ENCODE peak calls at places on chromosomes 12 and 14, in eight cellular contexts. One of them, this sample, is unnamed.

GRCh38 chr12:2958432-2959193 is 584 bp upstream of the TEAD4 start:
- DNase-seq in MG63: peak; percentile 89
- DNase-seq in MM.1S: peak; percentile 19
- DNase-seq in suprapubic skin: peak; percentile 73
- DNase-seq in CD8-positive, alpha-beta T cell: no peak
- DNase-seq in transverse colon: peak; percentile 73
- DNase-seq in ascending aorta: no peak
- DNase-seq in pancreas: peak; percentile 77
- DNase-seq in this sample: peak; percentile 58

GRCh38 chr12:66456622-66457021 is 154.3 kb downstream of the HELB start:
- DNase-seq in CD8-positive, alpha-beta T cell: no peak
- DNase-seq in ascending aorta: no peak
- DNase-seq in MM.1S: no peak
- DNase-seq in transverse colon: no peak
- DNase-seq in pancreas: no peak
- DNase-seq in suprapubic skin: no peak
- DNase-seq in MG63: no peak
- DNase-seq in this sample: no peak

GRCh38 chr14:33457617-33458016 is 493.3 kb downstream of the EGLN3 start:
- DNase-seq in suprapubic skin: no peak
- DNase-seq in transverse colon: no peak
- DNase-seq in ascending aorta: no peak
- DNase-seq in MG63: no peak
- DNase-seq in MM.1S: no peak
- DNase-seq in CD8-positive, alpha-beta T cell: no peak
- DNase-seq in pancreas: no peak
- DNase-seq in this sample: no peak

GRCh38 chr12:38921025-38921677 is 15.8 kb upstream of the CPNE8 start:
- DNase-seq in transverse colon: peak; percentile 56
- DNase-seq in MG63: peak; percentile 72
- DNase-seq in CD8-positive, alpha-beta T cell: no peak
- DNase-seq in ascending aorta: no peak
- DNase-seq in suprapubic skin: no peak
- DNase-seq in pancreas: peak; percentile 65
- DNase-seq in MM.1S: peak; percentile 82
- DNase-seq in this sample: peak; percentile 28

GRCh38 chr12:46268617-46269428 is at the start of gene SLC38A1:
- DNase-seq in transverse colon: peak; percentile 91
- DNase-seq in MG63: peak; percentile 93
- DNase-seq in CD8-positive, alpha-beta T cell: peak; percentile 91
- DNase-seq in pancreas: peak; percentile 92
- DNase-seq in suprapubic skin: peak; percentile 94
- DNase-seq in ascending aorta: peak; percentile 75
- DNase-seq in MM.1S: peak; percentile 84
- DNase-seq in this sample: peak; percentile 60

GRCh38 chr12:12403264-12404248 is 46.7 kb downstream of the BORCS5 start:
- DNase-seq in MG63: no peak
- DNase-seq in CD8-positive, alpha-beta T cell: no peak
- DNase-seq in MM.1S: no peak
- DNase-seq in ascending aorta: no peak
- DNase-seq in suprapubic skin: no peak
- DNase-seq in transverse colon: peak; percentile 54
- DNase-seq in pancreas: no peak
- DNase-seq in this sample: no peak

GRCh38 chr12:83462419-83462818 is 775.7 kb downstream of the TMTC2 start:
- DNase-seq in suprapubic skin: no peak
- DNase-seq in CD8-positive, alpha-beta T cell: no peak
- DNase-seq in transverse colon: no peak
- DNase-seq in MG63: no peak
- DNase-seq in MM.1S: no peak
- DNase-seq in ascending aorta: no peak
- DNase-seq in pancreas: no peak
- DNase-seq in this sample: no peak

GRCh38 chr12:132518354-132518992 is 28.5 kb downstream of the FBRSL1 start:
- DNase-seq in ascending aorta: no peak
- DNase-seq in suprapubic skin: no peak
- DNase-seq in pancreas: no peak
- DNase-seq in MG63: no peak
- DNase-seq in CD8-positive, alpha-beta T cell: no peak
- DNase-seq in transverse colon: no peak
- DNase-seq in MM.1S: no peak
- DNase-seq in this sample: no peak

GRCh38 chr12:46455648-46456352 is 83.2 kb upstream of the SLC38A2 start:
- DNase-seq in CD8-positive, alpha-beta T cell: no peak
- DNase-seq in MG63: no peak
- DNase-seq in MM.1S: no peak
- DNase-seq in suprapubic skin: no peak
- DNase-seq in transverse colon: no peak
- DNase-seq in ascending aorta: no peak
- DNase-seq in pancreas: peak; percentile 54
- DNase-seq in this sample: no peak

GRCh38 chr12:18549598-18549997 is 188.2 kb downstream of the PLCZ1 start:
- DNase-seq in ascending aorta: no peak
- DNase-seq in CD8-positive, alpha-beta T cell: no peak
- DNase-seq in pancreas: no peak
- DNase-seq in suprapubic skin: no peak
- DNase-seq in MM.1S: no peak
- DNase-seq in transverse colon: no peak
- DNase-seq in MG63: no peak
- DNase-seq in this sample: no peak

GRCh38 chr12:124171231-124171985 is 123.5 kb upstream of the RFLNA start:
- DNase-seq in MG63: no peak
- DNase-seq in CD8-positive, alpha-beta T cell: no peak
- DNase-seq in suprapubic skin: no peak
- DNase-seq in ascending aorta: no peak
- DNase-seq in transverse colon: no peak
- DNase-seq in MM.1S: no peak
- DNase-seq in pancreas: no peak
- DNase-seq in this sample: no peak

GRCh38 chr14:89378119-89378518 is 38.9 kb downstream of the FOXN3 start:
- DNase-seq in MM.1S: no peak
- DNase-seq in transverse colon: no peak
- DNase-seq in pancreas: no peak
- DNase-seq in MG63: no peak
- DNase-seq in suprapubic skin: no peak
- DNase-seq in ascending aorta: no peak
- DNase-seq in CD8-positive, alpha-beta T cell: no peak
- DNase-seq in this sample: peak; percentile 94

GRCh38 chr14:61891251-61891650 is 129.0 kb downstream of the SNAPC1 start:
- DNase-seq in ascending aorta: no peak
- DNase-seq in MG63: peak; percentile 1
- DNase-seq in pancreas: no peak
- DNase-seq in suprapubic skin: no peak
- DNase-seq in MM.1S: no peak
- DNase-seq in CD8-positive, alpha-beta T cell: no peak
- DNase-seq in transverse colon: no peak
- DNase-seq in this sample: peak; percentile 51

GRCh38 chr14:28596336-28596735 is 170.3 kb upstream of the FOXG1 start:
- DNase-seq in MG63: peak; percentile 23
- DNase-seq in ascending aorta: no peak
- DNase-seq in CD8-positive, alpha-beta T cell: no peak
- DNase-seq in pancreas: no peak
- DNase-seq in transverse colon: no peak
- DNase-seq in MM.1S: no peak
- DNase-seq in suprapubic skin: no peak
- DNase-seq in this sample: peak; percentile 1

GRCh38 chr14:75298187-75298985 is 19.8 kb downstream of the FOS start:
- DNase-seq in transverse colon: peak; percentile 66
- DNase-seq in pancreas: no peak
- DNase-seq in ascending aorta: no peak
- DNase-seq in CD8-positive, alpha-beta T cell: no peak
- DNase-seq in MG63: no peak
- DNase-seq in MM.1S: no peak
- DNase-seq in suprapubic skin: peak; percentile 95
- DNase-seq in this sample: no peak

GRCh38 chr14:92595267-92595666 is 81.7 kb downstream of the RIN3 start:
- DNase-seq in MM.1S: no peak
- DNase-seq in ascending aorta: no peak
- DNase-seq in pancreas: no peak
- DNase-seq in transverse colon: no peak
- DNase-seq in CD8-positive, alpha-beta T cell: no peak
- DNase-seq in MG63: no peak
- DNase-seq in suprapubic skin: no peak
- DNase-seq in this sample: no peak

GRCh38 chr12:21800011-21800410 is 25.5 kb upstream of the KCNJ8 start:
- DNase-seq in MG63: no peak
- DNase-seq in pancreas: peak; percentile 12
- DNase-seq in MM.1S: no peak
- DNase-seq in suprapubic skin: no peak
- DNase-seq in CD8-positive, alpha-beta T cell: no peak
- DNase-seq in ascending aorta: no peak
- DNase-seq in transverse colon: no peak
- DNase-seq in this sample: no peak

GRCh38 chr12:6508087-6508486 is 14.2 kb downstream of the NCAPD2 start:
- DNase-seq in MM.1S: no peak
- DNase-seq in MG63: no peak
- DNase-seq in CD8-positive, alpha-beta T cell: no peak
- DNase-seq in transverse colon: no peak
- DNase-seq in pancreas: no peak
- DNase-seq in suprapubic skin: no peak
- DNase-seq in ascending aorta: no peak
- DNase-seq in this sample: no peak
- H3K36me3 ChIP-seq in MM.1S: peaks cover 16% of the 10 kb centered on the region
- H3K36me3 ChIP-seq in MG63: peaks cover 70% of the 10 kb centered on the region
- H3K36me3 ChIP-seq in CD8-positive, alpha-beta T cell: peaks cover 15% of the 10 kb centered on the region
- H3K36me3 ChIP-seq in transverse colon: no peaks in the 10 kb centered on the region
- H3K36me3 ChIP-seq in pancreas: peaks cover 15% of the 10 kb centered on the region
- H3K36me3 ChIP-seq in suprapubic skin: peaks cover 37% of the 10 kb centered on the region
- H3K36me3 ChIP-seq in ascending aorta: peaks cover 25% of the 10 kb centered on the region
- H3K36me3 ChIP-seq in this sample: peaks cover 10% of the 10 kb centered on the region

GRCh38 chr12:52057614-52057939 is 6.3 kb downstream of the NR4A1 start:
- DNase-seq in MG63: no peak
- DNase-seq in ascending aorta: no peak
- DNase-seq in pancreas: no peak
- DNase-seq in suprapubic skin: no peak
- DNase-seq in MM.1S: no peak
- DNase-seq in CD8-positive, alpha-beta T cell: no peak
- DNase-seq in transverse colon: no peak
- DNase-seq in this sample: no peak
- H3K36me3 ChIP-seq in MG63: peaks cover 2% of the 10 kb centered on the region
- H3K36me3 ChIP-seq in ascending aorta: peaks cover 67% of the 10 kb centered on the region
- H3K36me3 ChIP-seq in pancreas: peaks cover 36% of the 10 kb centered on the region
- H3K36me3 ChIP-seq in suprapubic skin: peaks cover 50% of the 10 kb centered on the region
- H3K36me3 ChIP-seq in MM.1S: no peaks in the 10 kb centered on the region
- H3K36me3 ChIP-seq in CD8-positive, alpha-beta T cell: no peaks in the 10 kb centered on the region
- H3K36me3 ChIP-seq in transverse colon: no peaks in the 10 kb centered on the region
- H3K36me3 ChIP-seq in this sample: no peaks in the 10 kb centered on the region

GRCh38 chr12:27870939-27871338 is 90.9 kb upstream of the MANSC4 start:
- DNase-seq in CD8-positive, alpha-beta T cell: no peak
- DNase-seq in transverse colon: no peak
- DNase-seq in MG63: no peak
- DNase-seq in MM.1S: no peak
- DNase-seq in pancreas: no peak
- DNase-seq in suprapubic skin: no peak
- DNase-seq in ascending aorta: no peak
- DNase-seq in this sample: peak; percentile 70
- H3K36me3 ChIP-seq in CD8-positive, alpha-beta T cell: no peaks in the 10 kb centered on the region
- H3K36me3 ChIP-seq in transverse colon: no peaks in the 10 kb centered on the region
- H3K36me3 ChIP-seq in MG63: no peaks in the 10 kb centered on the region
- H3K36me3 ChIP-seq in MM.1S: no peaks in the 10 kb centered on the region
- H3K36me3 ChIP-seq in pancreas: no peaks in the 10 kb centered on the region
- H3K36me3 ChIP-seq in suprapubic skin: no peaks in the 10 kb centered on the region
- H3K36me3 ChIP-seq in ascending aorta: no peaks in the 10 kb centered on the region
- H3K36me3 ChIP-seq in this sample: no peaks in the 10 kb centered on the region

DNA sequence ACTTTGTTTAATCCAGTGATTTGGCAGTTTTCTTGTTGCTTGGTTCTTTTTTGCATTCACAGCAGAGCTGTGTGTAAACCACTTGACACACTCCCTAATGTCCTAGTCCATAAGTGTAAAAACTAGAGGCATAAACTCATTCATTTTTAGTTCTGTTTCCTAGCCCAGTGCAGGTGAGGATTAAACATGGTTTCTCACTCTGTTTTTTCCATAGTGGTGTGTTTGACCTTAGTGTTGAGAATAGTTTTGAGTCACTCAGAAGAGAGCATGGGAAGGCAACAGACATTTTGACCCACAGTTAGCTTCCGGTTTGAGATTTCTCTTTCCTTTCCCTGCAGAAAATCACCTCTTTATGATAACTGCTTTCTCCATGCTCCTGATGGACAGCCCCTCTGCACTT is 24.2 kb upstream of the GALNT16 start:
- DNase-seq in transverse colon: no peak
- DNase-seq in ascending aorta: no peak
- DNase-seq in CD8-positive, alpha-beta T cell: no peak
- DNase-seq in suprapubic skin: no peak
- DNase-seq in MM.1S: no peak
- DNase-seq in MG63: no peak
- DNase-seq in pancreas: no peak
- DNase-seq in this sample: no peak
- H3K36me3 ChIP-seq in transverse colon: no peaks in the 10 kb centered on the region
- H3K36me3 ChIP-seq in ascending aorta: peaks cover 84% of the 10 kb centered on the region
- H3K36me3 ChIP-seq in CD8-positive, alpha-beta T cell: peaks cover 25% of the 10 kb centered on the region
- H3K36me3 ChIP-seq in suprapubic skin: peaks cover 68% of the 10 kb centered on the region
- H3K36me3 ChIP-seq in MM.1S: no peaks in the 10 kb centered on the region
- H3K36me3 ChIP-seq in MG63: no peaks in the 10 kb centered on the region
- H3K36me3 ChIP-seq in pancreas: peaks cover 66% of the 10 kb centered on the region
- H3K36me3 ChIP-seq in this sample: peaks cover 27% of the 10 kb centered on the region

GRCh38 chr14:34858765-34859164 is 16.4 kb downstream of the BAZ1A start:
- DNase-seq in suprapubic skin: no peak
- DNase-seq in MM.1S: no peak
- DNase-seq in MG63: no peak
- DNase-seq in pancreas: no peak
- DNase-seq in transverse colon: no peak
- DNase-seq in CD8-positive, alpha-beta T cell: no peak
- DNase-seq in ascending aorta: no peak
- DNase-seq in this sample: no peak
- H3K36me3 ChIP-seq in suprapubic skin: peaks cover 28% of the 10 kb centered on the region
- H3K36me3 ChIP-seq in MM.1S: no peaks in the 10 kb centered on the region
- H3K36me3 ChIP-seq in MG63: peaks cover 3% of the 10 kb centered on the region
- H3K36me3 ChIP-seq in pancreas: no peaks in the 10 kb centered on the region
- H3K36me3 ChIP-seq in transverse colon: no peaks in the 10 kb centered on the region
- H3K36me3 ChIP-seq in CD8-positive, alpha-beta T cell: no peaks in the 10 kb centered on the region
- H3K36me3 ChIP-seq in ascending aorta: peaks cover 10% of the 10 kb centered on the region
- H3K36me3 ChIP-seq in this sample: peaks cover 4% of the 10 kb centered on the region

GRCh38 chr14:103731481-103731880 is 15.9 kb downstream of the ZFYVE21 start:
- DNase-seq in pancreas: no peak
- DNase-seq in MG63: no peak
- DNase-seq in transverse colon: no peak
- DNase-seq in MM.1S: no peak
- DNase-seq in ascending aorta: no peak
- DNase-seq in CD8-positive, alpha-beta T cell: no peak
- DNase-seq in suprapubic skin: peak; percentile 53
- DNase-seq in this sample: no peak
- H3K36me3 ChIP-seq in pancreas: peaks cover 16% of the 10 kb centered on the region
- H3K36me3 ChIP-seq in MG63: no peaks in the 10 kb centered on the region
- H3K36me3 ChIP-seq in transverse colon: no peaks in the 10 kb centered on the region
- H3K36me3 ChIP-seq in MM.1S: no peaks in the 10 kb centered on the region
- H3K36me3 ChIP-seq in ascending aorta: peaks cover 65% of the 10 kb centered on the region
- H3K36me3 ChIP-seq in CD8-positive, alpha-beta T cell: peaks cover 13% of the 10 kb centered on the region
- H3K36me3 ChIP-seq in suprapubic skin: peaks cover 64% of the 10 kb centered on the region
- H3K36me3 ChIP-seq in this sample: peaks cover 14% of the 10 kb centered on the region

This sample was measured in brain microvascular endothelial cell.